ENCODE peak calls at places on chromosomes 5 and 9, in six cellular contexts. One of them, this sample, is unnamed.

GRCh38 chr9:117729375-117729774 is 25.2 kb downstream of the TLR4 start:
- DNase-seq in GM12878: no peak
- DNase-seq in HepG2: no peak
- DNase-seq in H1: no peak
- DNase-seq in K562: no peak
- DNase-seq in GM12891: no peak
- DNase-seq in this sample: no peak

GRCh38 chr9:83034587-83034986 is 28.4 kb downstream of the RASEF start:
- DNase-seq in K562: no peak
- DNase-seq in GM12878: no peak
- DNase-seq in GM12891: no peak
- DNase-seq in HepG2: no peak
- DNase-seq in H1: no peak
- DNase-seq in this sample: no peak

GRCh38 chr5:180289966-180290365 is 1.9 kb downstream of the MAPK9 start:
- DNase-seq in GM12891: no peak
- DNase-seq in HepG2: no peak
- DNase-seq in H1: no peak
- DNase-seq in K562: no peak
- DNase-seq in GM12878: no peak
- DNase-seq in this sample: no peak

GRCh38 chr9:129436751-129437625 is 183.9 kb downstream of the C9orf50 start:
- DNase-seq in GM12878: no peak
- DNase-seq in H1: no peak
- DNase-seq in K562: peak; percentile 75
- DNase-seq in HepG2: no peak
- DNase-seq in GM12891: no peak
- DNase-seq in this sample: no peak

GRCh38 chr9:98775831-98776441 is 20.4 kb downstream of the ANKS6 start:
- DNase-seq in GM12891: peak; percentile 73
- DNase-seq in H1: no peak
- DNase-seq in GM12878: no peak
- DNase-seq in HepG2: peak; percentile 67
- DNase-seq in K562: peak; percentile 80
- DNase-seq in this sample: peak; percentile 47

GRCh38 chr5:62306494-62307363 is 723 bp downstream of the KIF2A start:
- DNase-seq in H1: no peak
- DNase-seq in HepG2: no peak
- DNase-seq in GM12878: no peak
- DNase-seq in K562: peak; percentile 53
- DNase-seq in GM12891: peak; percentile 25
- DNase-seq in this sample: peak; percentile 20

GRCh38 chr9:20848490-20848889 is 164.4 kb downstream of the FOCAD start:
- DNase-seq in K562: no peak
- DNase-seq in GM12878: no peak
- DNase-seq in HepG2: no peak
- DNase-seq in H1: no peak
- DNase-seq in GM12891: no peak
- DNase-seq in this sample: no peak

GRCh38 chr5:69315972-69316371 is 16.6 kb downstream of the CCDC125 start:
- DNase-seq in GM12878: no peak
- DNase-seq in H1: no peak
- DNase-seq in K562: no peak
- DNase-seq in GM12891: no peak
- DNase-seq in HepG2: no peak
- DNase-seq in this sample: no peak

GRCh38 chr9:85914108-85914507 is 26.8 kb upstream of the NAA35 start:
- DNase-seq in H1: no peak
- DNase-seq in HepG2: no peak
- DNase-seq in GM12891: no peak
- DNase-seq in GM12878: no peak
- DNase-seq in K562: no peak
- DNase-seq in this sample: no peak

GRCh38 chr9:95833549-95834178 is 41.8 kb upstream of the ERCC6L2 start:
- DNase-seq in GM12891: no peak
- DNase-seq in H1: no peak
- DNase-seq in GM12878: no peak
- DNase-seq in K562: no peak
- DNase-seq in HepG2: no peak
- DNase-seq in this sample: no peak
- TF ChIP-seq POLR2AphosphoS5 in GM12891: no peak
- TF ChIP-seq POLR2AphosphoS5 in H1: no peak
- TF ChIP-seq POLR2AphosphoS5 in GM12878: no peak
- TF ChIP-seq POLR2AphosphoS5 in K562: no peak
- TF ChIP-seq POLR2AphosphoS5 in HepG2: no peak
- TF ChIP-seq POLR2AphosphoS5 in this sample: no peak

DNA sequence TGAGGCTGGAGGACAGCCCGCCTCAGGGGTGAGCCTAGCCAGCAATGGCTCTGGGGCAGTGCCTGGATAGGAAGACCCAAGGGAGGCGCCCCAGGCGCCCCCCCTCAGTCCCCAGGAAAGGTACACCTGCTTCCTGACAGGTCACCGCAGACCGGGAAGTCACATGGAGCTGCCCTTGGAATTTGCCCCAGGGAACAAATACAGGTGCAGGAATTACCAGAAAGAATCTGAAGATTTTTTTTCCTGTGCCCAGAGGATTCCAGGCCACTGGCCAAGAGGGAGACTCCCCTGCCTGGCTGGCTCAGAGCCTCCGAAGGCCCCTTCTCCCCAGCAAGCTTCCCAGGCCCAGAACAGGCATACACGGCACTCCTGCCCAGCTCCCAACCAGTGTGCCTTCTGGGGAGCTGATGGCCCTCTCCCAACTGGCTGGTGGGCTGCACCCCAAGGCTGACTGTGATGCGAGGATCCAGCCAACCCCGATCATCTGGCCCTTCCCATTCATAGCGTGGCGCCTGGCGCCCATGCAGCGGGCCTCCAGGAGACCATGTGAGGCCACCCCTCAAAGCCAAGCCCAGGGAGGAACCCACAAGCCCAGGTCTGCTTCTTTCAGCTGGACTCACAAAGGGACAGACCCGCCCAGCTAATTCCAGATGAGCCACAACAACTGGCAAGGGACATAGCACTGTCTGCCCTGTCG is 2.3 kb downstream of the TPRN start:
- DNase-seq in GM12878: no peak
- DNase-seq in HepG2: no peak
- DNase-seq in GM12891: no peak
- DNase-seq in K562: no peak
- DNase-seq in H1: no peak
- DNase-seq in this sample: no peak
- TF ChIP-seq POLR2A in GM12878: no peak
- TF ChIP-seq POLR2A in HepG2: no peak
- TF ChIP-seq POLR2A in GM12891: no peak
- TF ChIP-seq POLR2A in K562: no peak
- TF ChIP-seq POLR2A in H1: no peak
- TF ChIP-seq POLR2A in this sample: no peak

DNA sequence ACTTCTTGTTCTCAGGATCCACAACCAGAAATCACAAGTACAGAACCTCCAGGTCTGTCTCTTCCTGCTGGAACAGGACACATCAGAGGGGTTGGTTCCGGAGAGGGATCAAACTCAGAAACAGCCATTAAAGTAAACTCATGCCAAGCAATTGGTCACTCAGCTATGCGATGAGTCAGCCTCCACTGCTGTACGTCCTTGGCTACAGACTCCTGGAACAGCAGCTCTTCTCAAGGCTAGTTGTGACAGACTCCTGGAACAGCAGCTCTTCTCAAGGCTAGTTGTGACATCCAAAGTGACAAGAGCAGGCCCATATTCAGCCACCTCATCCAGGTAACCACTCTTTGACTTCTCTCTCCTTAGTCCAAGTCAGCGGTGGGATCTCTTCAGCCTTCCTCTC is at the start of gene SPINK13:
- DNase-seq in H1: no peak
- DNase-seq in GM12878: no peak
- DNase-seq in HepG2: peak; percentile 36
- DNase-seq in K562: no peak
- DNase-seq in GM12891: no peak
- DNase-seq in this sample: no peak
- TF ChIP-seq TAF1 in H1: no peak
- TF ChIP-seq TAF1 in GM12878: no peak
- TF ChIP-seq TAF1 in HepG2: no peak
- TF ChIP-seq TAF1 in K562: no peak
- TF ChIP-seq TAF1 in GM12891: no peak
- TF ChIP-seq TAF1 in this sample: no peak

GRCh38 chr5:115296130-115296997 is at the start of gene CCDC112:
- DNase-seq in HepG2: peak; percentile 36
- DNase-seq in GM12891: peak; percentile 75
- DNase-seq in K562: peak; percentile 97
- DNase-seq in GM12878: peak; percentile 11
- DNase-seq in H1: peak; percentile 73
- DNase-seq in this sample: peak; percentile 62
- TF ChIP-seq POLR2AphosphoS5 in HepG2: peak; percentile 34
- TF ChIP-seq POLR2AphosphoS5 in GM12891: no peak
- TF ChIP-seq POLR2AphosphoS5 in K562: peak; percentile 37
- TF ChIP-seq POLR2AphosphoS5 in GM12878: no peak
- TF ChIP-seq POLR2AphosphoS5 in H1: peak; percentile 96
- TF ChIP-seq POLR2AphosphoS5 in this sample: no peak